ENCODE peak calls at places on chromosomes 3 and 15, in four cellular contexts. G, B, A and X are unnamed samples.

GRCh38 chr3:137692803-137693431 is 71.2 kb upstream of the SOX14 start:
- DNase-seq in B (peak; percentile 71), A (no peak), G (no peak), X (no peak)

GRCh38 chr3:42661593-42662022 is 8.1 kb downstream of the ZBTB47 start:
- DNase-seq in A (peak; percentile 47), B (no peak), G (no peak), X (no peak)

GRCh38 chr3:15581471-15582394 is 19.6 kb downstream of the HACL1 start:
- DNase-seq in A (no peak), B (no peak), G (no peak), X (no peak)

GRCh38 chr3:146165370-146165769 is 4.4 kb upstream of the PLOD2 start:
- DNase-seq in A (no peak), G (no peak), B (no peak), X (no peak)

GRCh38 chr3:138332472-138333073 is 2.9 kb upstream of the NME9 start:
- DNase-seq in A (no peak), G (no peak), B (no peak), X (no peak)

GRCh38 chr15:40906947-40907802 is 12.9 kb downstream of the VPS18 start:
- DNase-seq in A (no peak), B (peak; percentile 83), G (peak; percentile 70), X (no peak)

GRCh38 chr3:29644956-29645661 is 364.2 kb downstream of the RBMS3 start:
- DNase-seq in B (no peak), A (no peak), G (no peak), X (no peak)

GRCh38 chr15:71082803-71083202 is 32.5 kb upstream of the THSD4 start:
- DNase-seq in A (no peak), G (no peak), B (no peak), X (no peak)

GRCh38 chr3:170865209-170866094 is 4.5 kb downstream of the RPL22L1 start:
- DNase-seq in G (no peak), B (no peak), A (peak; percentile 66), X (no peak)

GRCh38 chr3:134309987-134310700 is 59.5 kb upstream of the RYK start:
- DNase-seq in A (no peak), B (no peak), G (no peak), X (no peak)

GRCh38 chr3:79846148-79846933 is 78.5 kb upstream of the ROBO1 start:
- DNase-seq in G (no peak), B (no peak), A (no peak), X (no peak)

GRCh38 chr3:150640256-150640655 is 37.1 kb downstream of the SELENOT start:
- DNase-seq in G (no peak), B (no peak), A (no peak), X (no peak)